ENCODE peak calls at places on chromosomes 5 and 9, in five cellular contexts. C, S, V, R and A are unnamed samples.

GRCh38 chr9:132670359-132670815 is at the start of gene GTF3C4:
- DNase-seq in C (peak; percentile 87), S (peak; percentile 66), V (no peak), R (peak; percentile 83), A (peak; percentile 87)

GRCh38 chr5:74094096-74094778 is 468.2 kb downstream of the ARHGEF28 start:
- DNase-seq in C (no peak), S (no peak), V (peak; percentile 3), R (no peak), A (no peak)

GRCh38 chr5:61029456-61030162 is 84.6 kb downstream of the NDUFAF2 start:
- DNase-seq in C (no peak), S (no peak), V (peak; percentile 26), R (no peak), A (no peak)

GRCh38 chr9:117218951-117219350 is 195.9 kb downstream of the ASTN2 start:
- DNase-seq in C (no peak), S (no peak), V (no peak), R (no peak), A (no peak)

GRCh38 chr9:135789838-135790291 is 87.9 kb downstream of the KCNT1 start:
- DNase-seq in C (no peak), S (no peak), V (no peak), R (no peak), A (no peak)

GRCh38 chr9:105676351-105676923 is 14.2 kb downstream of the TAL2 start:
- DNase-seq in C (no peak), S (no peak), V (no peak), R (no peak), A (no peak)

GRCh38 chr9:37028425-37029031 is 5.5 kb downstream of the PAX5 start:
- DNase-seq in C (peak; percentile 51), S (no peak), V (no peak), R (peak; percentile 12), A (peak; percentile 58)

GRCh38 chr9:134066923-134067851 is 639 bp downstream of the BRD3 start:
- DNase-seq in C (peak; percentile 54), S (no peak), V (peak; percentile 33), R (peak; percentile 45), A (peak; percentile 26)

GRCh38 chr5:176833286-176833685 is 22.9 kb downstream of the UNC5A start:
- DNase-seq in C (no peak), S (no peak), V (no peak), R (no peak), A (no peak)

GRCh38 chr9:115396071-115396529 is 278.1 kb upstream of the TNC start:
- DNase-seq in C (no peak), S (no peak), V (peak; percentile 56), R (no peak), A (no peak)

GRCh38 chr5:52360985-52361384 is 426.7 kb upstream of the ITGA1 start:
- DNase-seq in C (no peak), S (no peak), V (no peak), R (no peak), A (no peak)

GRCh38 chr5:52359261-52359660 is 428.5 kb upstream of the ITGA1 start:
- DNase-seq in C (no peak), S (no peak), V (no peak), R (no peak), A (no peak)

DNA sequence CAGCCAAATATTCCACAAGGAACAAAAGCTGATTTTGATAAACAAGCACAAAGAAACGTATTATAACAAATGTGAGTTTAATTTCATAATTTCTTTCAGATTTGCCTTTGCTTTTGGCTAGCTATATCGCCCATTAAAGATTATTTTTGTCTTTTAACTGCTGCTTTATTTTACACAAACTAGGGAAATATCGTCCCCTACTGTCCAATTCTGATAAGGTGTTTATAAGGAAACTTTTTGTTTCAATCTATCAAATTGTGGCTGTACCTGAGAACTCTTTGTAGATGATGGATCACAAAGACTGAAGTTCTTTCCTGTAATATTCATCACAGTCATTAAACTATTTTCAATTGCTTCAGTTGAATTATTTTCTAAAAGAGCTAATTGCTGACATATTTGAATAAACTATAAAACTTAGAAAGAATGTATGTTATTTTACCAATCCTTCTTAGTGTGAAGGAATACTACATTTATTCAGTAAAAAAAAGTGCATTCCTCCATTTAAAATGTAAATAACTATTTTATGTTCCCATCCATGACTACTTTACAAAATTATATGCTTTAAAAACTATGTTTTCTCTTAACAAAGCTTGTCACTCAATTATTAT is 431.3 kb upstream of the ITGA1 start:
- DNase-seq in C (peak; percentile 1), S (no peak), V (peak; percentile 4), R (no peak), A (no peak)
- TF ChIP-seq CTCF in C (peak; percentile 42), S (peak; percentile 81), V (peak; percentile 58), R (peak; percentile 30), A (peak; percentile 81)

DNA sequence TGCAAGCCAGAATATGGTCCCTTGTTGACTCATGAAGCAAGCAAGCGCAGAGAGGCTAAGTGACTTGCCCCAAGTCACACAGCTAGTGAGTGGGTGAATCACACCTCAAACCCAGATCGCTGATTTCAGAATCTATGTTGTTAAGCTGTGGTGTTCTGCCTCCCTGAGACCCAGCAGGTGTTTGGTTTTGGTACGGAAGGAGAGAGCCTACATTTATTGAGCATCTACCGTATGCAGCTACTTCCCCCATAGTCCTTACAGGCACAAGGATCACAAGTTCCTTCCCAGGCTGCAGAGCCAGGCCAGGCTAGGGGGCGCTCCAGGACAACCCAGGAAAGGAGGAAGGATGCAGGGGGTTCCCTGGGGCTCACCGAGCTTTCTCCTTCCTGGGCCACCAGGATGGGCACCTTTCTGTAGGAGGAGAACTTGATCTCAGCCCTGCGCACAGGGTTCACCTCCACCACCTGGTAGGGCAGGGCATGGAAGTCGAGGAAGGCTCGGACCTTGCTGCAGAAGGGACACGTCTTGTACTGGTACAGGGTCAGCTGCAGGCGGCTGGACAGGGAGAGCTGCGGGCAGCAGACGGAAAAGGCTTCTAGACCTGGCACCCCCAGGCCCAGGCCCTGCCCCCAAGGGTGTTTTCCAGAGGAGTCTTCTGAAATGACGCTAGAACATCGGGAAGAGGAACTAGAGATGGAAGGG is 2.5 kb downstream of the PTGES2 start:
- DNase-seq in C (peak; percentile 80), S (peak; percentile 23), V (peak; percentile 69), R (peak; percentile 57), A (peak; percentile 88)
- TF ChIP-seq CTCF in C (peak; percentile 76), S (peak; percentile 78), V (peak; percentile 73), R (no peak), A (no peak)

GRCh38 chr9:69918317-69918716 is 97.7 kb downstream of the CFAP95 start:
- DNase-seq in C (no peak), S (no peak), V (no peak), R (no peak), A (no peak)

GRCh38 chr9:69922646-69923045 is 102.0 kb downstream of the CFAP95 start:
- DNase-seq in C (no peak), S (peak; percentile 38), V (no peak), R (no peak), A (no peak)

GRCh38 chr9:69916950-69917349 is 96.3 kb downstream of the CFAP95 start:
- DNase-seq in C (no peak), S (no peak), V (no peak), R (no peak), A (no peak)

GRCh38 chr9:69923972-69924371 is 103.4 kb downstream of the CFAP95 start:
- DNase-seq in C (no peak), S (no peak), V (no peak), R (no peak), A (no peak)

GRCh38 chr9:69919461-69920061 is 98.9 kb downstream of the CFAP95 start:
- DNase-seq in C (peak; percentile 55), S (peak; percentile 68), V (peak; percentile 65), R (no peak), A (no peak)
- TF ChIP-seq CTCF in C (peak; percentile 59), S (peak; percentile 91), V (peak; percentile 72), R (peak; percentile 46), A (peak; percentile 75)

GRCh38 chr5:139684881-139685749 is 37.0 kb downstream of the CXXC5 start:
- DNase-seq in C (no peak), S (no peak), V (no peak), R (peak; percentile 87), A (no peak)
- TF ChIP-seq CTCF in C (no peak), S (peak; percentile 51), V (no peak), R (peak; percentile 11), A (peak; percentile 30)

GRCh38 chr5:181223041-181223728 is at the start of gene TRIM41:
- DNase-seq in C (peak; percentile 100), S (peak; percentile 98), V (peak; percentile 99), R (peak; percentile 96), A (peak; percentile 99)
- TF ChIP-seq CTCF in C (no peak), S (peak; percentile 53), V (peak; percentile 29), R (no peak), A (no peak)